ENCODE peak calls at places on chromosome 10, in nine cellular contexts. Q, R, U, S, G, A, O, B and J are unnamed samples.

GRCh38 chr10:92834981-92835380 is 13.3 kb upstream of the EXOC6 start:
- DNase-seq in B (no peak), O (no peak), Q (no peak), U (no peak), S (no peak), A (no peak), G (no peak), R (no peak), J (no peak)

GRCh38 chr10:97184971-97185325 is 811 bp downstream of the SLIT1 start:
- DNase-seq in U (no peak), R (no peak), A (no peak), G (no peak), Q (no peak), B (no peak), S (no peak), O (no peak), J (no peak)

GRCh38 chr10:52226448-52226847 is 87.6 kb upstream of the DKK1 start:
- DNase-seq in S (no peak), Q (no peak), O (no peak), G (no peak), A (no peak), R (no peak), B (no peak), U (no peak), J (no peak)

GRCh38 chr10:38159007-38159406 is 64.9 kb downstream of the ZNF37A start:
- DNase-seq in A (no peak), G (no peak), Q (no peak), U (no peak), R (no peak), O (no peak), B (no peak), S (no peak), J (no peak)

GRCh38 chr10:26430641-26431163 is 7.4 kb upstream of the APBB1IP start:
- DNase-seq in U (no peak), S (peak), O (peak), Q (no peak), G (no peak), A (no peak), B (peak), R (no peak), J (no peak)

GRCh38 chr10:92114201-92114600 is 176.7 kb downstream of the CPEB3 start:
- DNase-seq in U (no peak), O (no peak), G (no peak), Q (no peak), S (no peak), B (no peak), R (no peak), A (no peak), J (no peak)

GRCh38 chr10:79129361-79129997 is 60.7 kb downstream of the ZMIZ1 start:
- DNase-seq in B (no peak), A (no peak), G (no peak), U (peak), S (peak), R (no peak), Q (peak), O (no peak), J (peak)

GRCh38 chr10:11551915-11552602 is 59.4 kb downstream of the USP6NL start:
- DNase-seq in Q (peak), U (no peak), B (no peak), O (no peak), R (no peak), G (no peak), S (peak), A (no peak), J (peak)

GRCh38 chr10:97024181-97025073 is 161.3 kb downstream of the SLIT1 start:
- DNase-seq in A (no peak), G (no peak), R (peak), O (peak), U (no peak), Q (peak), B (no peak), S (peak), J (peak)

GRCh38 chr10:93894516-93895378 is 969 bp downstream of the SLC35G1 start:
- DNase-seq in G (no peak), U (no peak), A (no peak), R (no peak), O (no peak), Q (no peak), B (no peak), S (peak), J (no peak)

GRCh38 chr10:67629461-67629971 is 66.5 kb downstream of the CTNNA3 start:
- DNase-seq in B (no peak), O (peak), R (no peak), A (no peak), Q (no peak), S (no peak), U (no peak), G (no peak), J (no peak)

GRCh38 chr10:130026670-130027456 is 62.8 kb upstream of the EBF3 start:
- DNase-seq in U (no peak), G (peak), B (no peak), S (no peak), A (no peak), O (no peak), R (no peak), Q (no peak), J (no peak)

GRCh38 chr10:127243490-127244272 is 47.3 kb upstream of the INSYN2A start:
- DNase-seq in R (peak), B (no peak), O (no peak), Q (peak), A (no peak), U (peak), S (peak), G (no peak), J (peak)

GRCh38 chr10:130242483-130242882 is 106.3 kb downstream of the GLRX3 start:
- DNase-seq in A (no peak), S (no peak), R (no peak), U (no peak), G (no peak), O (no peak), Q (no peak), B (no peak), J (no peak)

GRCh38 chr10:10053051-10053450 is 964.6 kb upstream of the CELF2 start:
- DNase-seq in R (no peak), U (no peak), G (no peak), O (no peak), A (no peak), B (no peak), Q (no peak), S (no peak), J (no peak)

GRCh38 chr10:121735248-121735647 is 137.0 kb upstream of the FGFR2 start:
- DNase-seq in Q (no peak), U (no peak), O (no peak), A (no peak), R (no peak), S (no peak), B (no peak), G (no peak), J (no peak)

GRCh38 chr10:86888585-86889381 is 68.6 kb downstream of the MMRN2 start:
- DNase-seq in S (peak), U (no peak), B (no peak), A (no peak), R (no peak), G (no peak), O (peak), Q (no peak), J (peak)

GRCh38 chr10:116866987-116867595 is 17.8 kb downstream of the ENO4 start:
- DNase-seq in S (no peak), O (no peak), B (no peak), G (no peak), U (no peak), Q (no peak), R (no peak), A (no peak), J (no peak)

GRCh38 chr10:28532223-28532508 is 752 bp upstream of the WAC start:
- DNase-seq in Q (peak), A (peak), B (peak), U (no peak), G (peak), O (no peak), R (no peak), S (no peak), J (no peak)

GRCh38 chr10:42864575-42864974 is 82.0 kb downstream of the BMS1 start:
- DNase-seq in A (no peak), Q (no peak), U (no peak), O (no peak), G (no peak), S (peak), R (no peak), B (no peak), J (no peak)

GRCh38 chr10:107728807-107729206 is 564.3 kb upstream of the SORCS1 start:
- DNase-seq in B (no peak), G (no peak), R (no peak), S (peak), Q (no peak), U (no peak), A (no peak), O (peak), J (no peak)

GRCh38 chr10:43421201-43421507 is 12.2 kb upstream of the HNRNPF start:
- DNase-seq in B (no peak), S (no peak), G (no peak), R (no peak), Q (no peak), U (no peak), O (no peak), A (no peak), J (no peak)

GRCh38 chr10:96321822-96322221 is 17.6 kb downstream of the DNTT start:
- DNase-seq in O (no peak), R (no peak), Q (no peak), U (no peak), A (no peak), G (no peak), B (no peak), S (no peak), J (no peak)

GRCh38 chr10:29947701-29948060 is 111.7 kb downstream of the JCAD start:
- DNase-seq in U (no peak), Q (no peak), G (no peak), A (no peak), R (no peak), O (no peak), S (no peak), B (no peak), J (no peak)

GRCh38 chr10:11813177-11813576 is 10.0 kb upstream of the PROSER2 start:
- DNase-seq in U (no peak), A (no peak), G (no peak), B (no peak), O (no peak), Q (no peak), R (no peak), S (no peak), J (no peak)

GRCh38 chr10:67763499-67764011 is 67.6 kb upstream of the CTNNA3 start:
- DNase-seq in G (peak), Q (peak), O (no peak), S (peak), A (peak), R (peak), U (peak), B (peak), J (peak)

GRCh38 chr10:103367379-103367781 is 396 bp upstream of the TAF5 start:
- DNase-seq in O (no peak), A (no peak), R (no peak), G (no peak), Q (peak), B (no peak), S (no peak), U (no peak), J (no peak)

GRCh38 chr10:103373544-103373943 is 5.8 kb downstream of the TAF5 start:
- DNase-seq in O (no peak), B (no peak), G (no peak), U (no peak), A (no peak), S (no peak), Q (no peak), R (no peak), J (no peak)

DNA sequence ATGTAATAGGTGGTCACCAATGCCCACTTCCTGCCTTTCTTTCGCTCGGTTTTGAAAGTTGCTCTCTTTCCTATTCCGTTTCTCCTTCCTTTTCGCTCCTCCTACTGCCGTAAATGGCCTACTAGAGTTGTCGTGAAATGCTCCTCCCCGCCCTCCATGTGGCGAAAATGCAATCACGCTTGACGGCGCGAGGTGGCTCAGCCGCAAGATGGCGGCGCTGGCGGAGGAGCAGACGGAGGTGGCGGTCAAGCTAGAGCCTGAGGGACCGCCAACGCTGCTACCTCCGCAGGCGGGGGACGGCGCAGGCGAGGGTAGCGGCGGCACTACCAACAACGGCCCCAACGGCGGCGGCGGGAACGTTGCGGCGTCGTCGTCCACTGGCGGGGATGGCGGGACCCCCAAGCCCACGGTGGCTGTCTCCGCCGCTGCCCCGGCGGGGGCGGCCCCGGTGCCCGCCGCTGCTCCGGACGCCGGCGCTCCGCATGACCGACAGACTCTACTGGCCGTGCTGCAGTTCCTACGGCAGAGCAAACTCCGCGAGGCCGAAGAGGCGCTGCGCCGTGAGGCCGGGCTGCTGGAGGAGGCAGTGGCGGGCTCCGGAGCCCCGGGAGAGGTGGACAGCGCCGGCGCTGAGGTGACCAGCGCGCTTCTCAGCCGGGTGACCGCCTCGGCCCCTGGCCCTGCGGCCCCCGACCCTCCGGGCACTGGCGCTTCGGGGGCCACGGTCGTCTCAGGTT is at the start of gene TAF5:
- DNase-seq in S (peak), O (peak), G (peak), R (peak), Q (peak), B (peak), U (peak), A (peak), J (peak)
- TF ChIP-seq POLR2A in S (peak), O (peak), G (peak), R (peak), Q (peak), B (peak), U (peak), A (peak), J (peak)

DNA sequence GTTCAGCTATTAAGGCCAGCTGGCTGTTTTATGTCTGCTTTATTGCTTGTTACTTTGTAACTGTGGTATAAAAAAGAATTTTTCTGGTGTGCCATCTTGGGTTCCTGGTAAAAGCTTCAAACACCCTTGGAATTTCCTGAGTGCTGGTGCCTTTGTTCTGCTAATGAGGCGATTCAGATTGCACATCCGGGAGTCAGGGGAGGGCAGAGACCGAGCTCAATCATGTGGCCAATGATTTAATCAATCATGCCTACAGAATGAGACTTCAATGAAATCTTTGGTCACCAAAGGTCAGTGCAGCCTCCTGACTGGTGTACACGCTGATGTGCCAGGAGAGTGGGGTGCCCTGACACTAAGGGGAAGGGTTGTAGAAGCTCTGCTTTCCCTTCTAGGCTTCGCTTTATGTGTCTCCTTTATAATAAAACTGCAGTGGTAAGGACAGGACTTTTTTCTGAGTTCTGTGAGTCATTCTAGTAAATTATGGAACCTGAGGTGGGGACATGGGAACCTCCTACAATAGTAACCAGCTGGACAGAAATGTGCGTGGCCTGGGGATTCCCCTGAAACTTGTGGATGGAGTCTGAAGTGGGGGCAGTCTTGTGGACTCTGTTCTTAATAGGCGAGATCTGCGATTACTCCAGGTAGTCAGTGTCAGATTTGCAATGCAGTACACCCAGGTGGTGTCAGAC is 69.4 kb upstream of the OGDHL start:
- DNase-seq in A (no peak), B (no peak), G (no peak), O (no peak), U (no peak), Q (no peak), S (no peak), R (no peak), J (no peak)
- TF ChIP-seq POLR2A in A (no peak), B (no peak), G (no peak), O (no peak), U (no peak), Q (no peak), S (no peak), R (no peak), J (no peak)

GRCh38 chr10:119465085-119465484 is 77.4 kb downstream of the RGS10 start:
- DNase-seq in G (no peak), B (no peak), Q (no peak), R (no peak), S (no peak), U (no peak), O (no peak), A (no peak), J (no peak)
- TF ChIP-seq POLR2A in G (no peak), B (no peak), Q (no peak), R (no peak), S (no peak), U (no peak), O (no peak), A (no peak), J (no peak)

GRCh38 chr10:122953827-122954730 is at the start of gene C10orf88:
- DNase-seq in U (peak), O (peak), S (peak), B (peak), G (peak), R (peak), Q (peak), A (peak), J (peak)
- TF ChIP-seq POLR2A in U (peak), O (peak), S (peak), B (peak), G (no peak), R (peak), Q (peak), A (no peak), J (no peak)

GRCh38 chr10:17780727-17781126 is 28.4 kb upstream of the MRC1 start:
- DNase-seq in U (no peak), O (no peak), A (no peak), G (no peak), R (no peak), B (no peak), Q (no peak), S (no peak), J (no peak)
- TF ChIP-seq POLR2A in U (no peak), O (no peak), A (no peak), G (no peak), R (no peak), B (no peak), Q (no peak), S (no peak), J (no peak)

GRCh38 chr10:131981429-131982184 is at the start of gene BNIP3:
- DNase-seq in R (peak), S (peak), A (peak), O (peak), U (peak), G (peak), Q (peak), B (peak), J (peak)
- TF ChIP-seq POLR2A in R (peak), S (peak), A (peak), O (peak), U (peak), G (peak), Q (peak), B (peak), J (peak)

GRCh38 chr10:70404036-70404905 is at the start of gene EIF4EBP2:
- DNase-seq in O (peak), Q (peak), B (peak), A (peak), U (peak), R (peak), S (peak), G (peak), J (peak)
- TF ChIP-seq POLR2A in O (peak), Q (peak), B (peak), A (peak), U (peak), R (peak), S (peak), G (peak), J (peak)

DNA sequence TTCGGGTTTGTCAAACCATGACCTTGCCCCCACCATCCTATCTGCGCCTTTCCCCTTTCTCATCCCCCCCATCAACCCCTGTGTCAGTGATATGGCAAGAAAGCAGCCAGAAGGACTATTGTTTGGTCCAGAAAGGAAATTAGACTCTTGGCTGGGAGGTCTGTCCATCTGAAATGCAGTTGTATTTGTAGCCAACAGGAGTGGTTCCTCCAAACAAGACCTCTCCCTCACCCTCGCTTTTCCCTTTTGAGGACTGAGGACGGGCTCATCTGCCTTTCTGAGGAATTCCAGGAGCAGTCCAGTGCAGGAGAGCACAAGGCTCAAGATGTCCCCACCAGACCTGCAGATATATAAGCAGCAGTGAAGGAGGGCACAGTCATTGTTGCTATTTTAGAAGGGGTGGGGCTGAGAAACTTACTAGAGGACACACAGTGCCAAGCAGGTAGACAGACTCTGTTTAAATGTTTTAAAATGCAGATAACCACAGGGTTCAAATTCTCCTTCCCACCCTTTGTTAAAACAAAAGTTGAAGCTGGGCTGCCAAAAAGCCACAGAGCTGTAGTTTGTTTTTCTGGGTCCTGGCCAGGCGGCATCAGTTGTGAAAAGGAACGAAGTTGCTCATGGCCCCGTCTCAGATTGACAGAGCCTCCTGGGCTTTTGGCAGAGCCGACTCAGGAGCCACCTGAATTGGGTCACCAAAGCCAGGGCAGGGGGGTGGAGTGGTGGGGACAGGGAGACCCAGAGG is 37.4 kb downstream of the CYP17A1 start:
- DNase-seq in Q (no peak), B (no peak), R (no peak), O (no peak), U (peak), G (peak), S (no peak), A (no peak), J (no peak)
- TF ChIP-seq POLR2A in Q (no peak), B (no peak), R (no peak), O (no peak), U (no peak), G (no peak), S (no peak), A (no peak), J (no peak)